ENCODE peak calls at places on chromosomes 1 and 21, in six cellular contexts. I is epithelial cell of esophagus, S is lower lobe of right lung, O is left lung, U is GM10248, J is astrocyte of the cerebellum. A is an unnamed sample.
A peak's percentile ranks its signal among the peaks of the same experiment; 100 is the strongest.

GRCh38 chr21:44350773-44351481 is 2.5 kb upstream of the TRPM2 start:
- DNase-seq in I (no peak), S (no peak), O (peak; percentile 89), U (no peak), J (no peak), A (no peak)

GRCh38 chr1:171834831-171835230 is 6.5 kb upstream of the DNM3 start:
- DNase-seq in I (no peak), S (no peak), O (no peak), U (no peak), J (no peak), A (no peak)

GRCh38 chr1:164667010-164667409 is 108.0 kb downstream of the PBX1 start:
- DNase-seq in I (no peak), S (no peak), O (no peak), U (no peak), J (no peak), A (no peak)

GRCh38 chr1:109181807-109182163 is 31.9 kb upstream of the SARS1 start:
- DNase-seq in I (no peak), S (no peak), O (no peak), U (no peak), J (no peak), A (no peak)

GRCh38 chr1:172359531-172359991 is 60.9 kb upstream of the C1orf105 start:
- DNase-seq in I (peak; percentile 34), S (no peak), O (no peak), U (no peak), J (peak; percentile 93), A (no peak)

GRCh38 chr1:214566158-214567104 is 15.0 kb upstream of the PTPN14 start:
- DNase-seq in I (peak; percentile 84), S (no peak), O (no peak), U (no peak), J (no peak), A (no peak)

GRCh38 chr21:32597205-32597604 is 11.9 kb upstream of the TCP10L start:
- DNase-seq in I (peak; percentile 99), S (no peak), O (no peak), U (no peak), J (peak; percentile 43), A (no peak)

GRCh38 chr1:221316491-221317056 is 425.3 kb downstream of the DUSP10 start:
- DNase-seq in I (peak; percentile 20), S (no peak), O (no peak), U (no peak), J (no peak), A (no peak)

GRCh38 chr21:27817061-27817460 is 850.2 kb upstream of the ADAMTS5 start:
- DNase-seq in I (no peak), S (no peak), O (no peak), U (no peak), J (no peak), A (no peak)

GRCh38 chr1:2984399-2985061 is 36.7 kb upstream of the ACTRT2 start:
- DNase-seq in I (no peak), S (no peak), O (no peak), U (no peak), J (no peak), A (peak; percentile 7)

DNA sequence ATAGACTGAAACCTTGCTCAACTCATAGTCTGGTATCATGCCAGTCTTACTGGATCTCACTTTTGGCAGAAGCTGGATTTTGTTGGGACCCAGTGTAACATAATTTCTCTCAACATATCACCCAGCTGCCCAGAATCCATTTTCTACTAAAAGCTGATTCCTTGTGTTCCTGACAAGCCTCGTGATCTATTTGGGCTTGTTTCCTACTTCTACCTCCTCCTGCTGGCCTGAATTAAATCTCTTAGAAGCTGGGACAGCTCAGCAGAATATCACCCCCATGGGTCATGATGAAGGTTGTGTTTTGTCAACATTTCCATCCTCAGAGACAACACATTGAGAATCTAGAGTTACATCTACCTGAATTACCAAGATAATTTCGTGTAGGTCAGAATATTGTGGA is 7.7 kb downstream of the GOLT1A start:
- DNase-seq in I (no peak), S (no peak), O (no peak), U (no peak), J (no peak), A (no peak)
- TF ChIP-seq CTCF in I (peak; percentile 17), S (no peak), O (no peak), U (no peak), J (peak; percentile 19), A (no peak)

GRCh38 chr21:42358261-42358660 is 7.5 kb upstream of the TFF2 start:
- DNase-seq in I (no peak), S (no peak), O (no peak), U (no peak), J (no peak), A (no peak)

GRCh38 chr21:42361286-42361685 is 5.0 kb downstream of the TFF1 start:
- DNase-seq in I (no peak), S (no peak), O (no peak), U (no peak), J (no peak), A (no peak)

GRCh38 chr21:42358937-42359336 is 7.4 kb downstream of the TFF1 start:
- DNase-seq in I (no peak), S (no peak), O (no peak), U (no peak), J (no peak), A (no peak)

GRCh38 chr21:42362198-42362597 is 4.1 kb downstream of the TFF1 start:
- DNase-seq in I (no peak), S (no peak), O (no peak), U (no peak), J (no peak), A (no peak)

GRCh38 chr21:42360317-42360716 is 6.0 kb downstream of the TFF1 start:
- DNase-seq in I (no peak), S (no peak), O (no peak), U (no peak), J (no peak), A (no peak)
- TF ChIP-seq CTCF in I (no peak), S (no peak), O (no peak), U (no peak), J (no peak), A (no peak)

GRCh38 chr1:12196641-12197482 is 30.1 kb downstream of the TNFRSF1B start:
- DNase-seq in I (no peak), S (peak; percentile 82), O (peak; percentile 90), U (no peak), J (no peak), A (no peak)
- TF ChIP-seq CTCF in I (peak; percentile 33), S (peak; percentile 33), O (no peak), U (peak; percentile 10), J (no peak), A (no peak)

GRCh38 chr1:55169126-55169525 is 46.0 kb downstream of the USP24 start:
- DNase-seq in I (no peak), S (no peak), O (no peak), U (no peak), J (no peak), A (no peak)

GRCh38 chr1:55168353-55168752 is 46.8 kb downstream of the USP24 start:
- DNase-seq in I (no peak), S (no peak), O (no peak), U (no peak), J (no peak), A (no peak)

GRCh38 chr1:55170426-55170825 is 44.7 kb downstream of the USP24 start:
- DNase-seq in I (no peak), S (no peak), O (no peak), U (no peak), J (no peak), A (no peak)

GRCh38 chr1:55167224-55167623 is 47.9 kb downstream of the USP24 start:
- DNase-seq in I (no peak), S (no peak), O (no peak), U (no peak), J (no peak), A (no peak)

DNA sequence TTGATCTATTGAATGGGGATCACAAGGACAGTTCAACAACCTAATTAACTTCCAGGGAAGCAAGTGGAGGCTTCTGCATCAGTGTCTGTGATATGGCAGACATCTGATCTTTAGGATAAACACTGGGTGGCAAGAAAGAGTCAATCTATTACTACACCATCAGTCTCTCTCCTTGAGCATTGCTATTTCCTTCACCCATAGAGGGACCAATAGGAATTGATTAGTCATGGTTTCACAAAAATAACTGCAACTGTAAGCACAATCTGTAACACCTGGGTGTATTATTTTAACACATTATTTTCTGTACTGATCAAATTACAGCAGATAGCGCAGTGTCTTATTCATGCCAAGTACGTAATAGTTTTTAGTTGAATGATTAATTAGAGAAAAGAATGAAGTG is 50.3 kb downstream of the USP24 start:
- DNase-seq in I (peak; percentile 10), S (no peak), O (no peak), U (no peak), J (no peak), A (no peak)
- TF ChIP-seq CTCF in I (no peak), S (no peak), O (no peak), U (no peak), J (no peak), A (no peak)

A was measured in natural killer cell.